ENCODE peak calls at places on chromosome 22, in seven cellular contexts. M is mammary epithelial cell, K is fibroblast of lung, S is HFF-Myc, N is gastrocnemius medialis, P is AG10803, I is PC-3. R is an unnamed sample.

GRCh38 chr22:22928666-22929380 is 41.2 kb downstream of the IGLL5 start:
- DNase-seq in M (peak), K (peak), S (no peak), N (no peak), P (peak), I (peak), R (no peak)

GRCh38 chr22:24473278-24473677 is 21.9 kb upstream of the UPB1 start:
- DNase-seq in M (no peak), K (no peak), S (no peak), N (no peak), P (no peak), I (no peak), R (no peak)

GRCh38 chr22:41361716-41362310 is 19.9 kb upstream of the TEF start:
- DNase-seq in M (peak), K (peak), S (no peak), N (no peak), P (no peak), I (no peak), R (no peak)

GRCh38 chr22:28175730-28176492 is 256.9 kb upstream of the PITPNB start:
- DNase-seq in M (peak), K (no peak), S (no peak), N (no peak), P (no peak), I (no peak), R (no peak)

GRCh38 chr22:49301398-49302149 is 526.1 kb downstream of the BRD1 start:
- DNase-seq in M (no peak), K (no peak), S (no peak), N (no peak), P (no peak), I (no peak), R (no peak)

GRCh38 chr22:48278620-48279464 is 1516.4 kb downstream of the TBC1D22A start:
- DNase-seq in M (no peak), K (no peak), S (no peak), N (no peak), P (no peak), I (no peak), R (no peak)

GRCh38 chr22:28021116-28021997 is 102.3 kb upstream of the PITPNB start:
- DNase-seq in M (no peak), K (no peak), S (no peak), N (no peak), P (no peak), I (no peak), R (no peak)

GRCh38 chr22:22030493-22031182 is 48.1 kb upstream of the TOP3B start:
- DNase-seq in M (no peak), K (peak), S (no peak), N (no peak), P (no peak), I (no peak), R (no peak)

GRCh38 chr22:35961480-35961902 is 67.1 kb downstream of the RBFOX2 start:
- DNase-seq in M (no peak), K (peak), S (peak), N (no peak), P (peak), I (no peak), R (peak)

GRCh38 chr22:12601870-12602779 is 2925.9 kb upstream of the OR11H1 start:
- DNase-seq in M (no peak), K (no peak), S (no peak), N (no peak), P (no peak), I (no peak), R (no peak)

GRCh38 chr22:49053574-49053973 is 774.1 kb downstream of the BRD1 start:
- DNase-seq in M (no peak), K (no peak), S (no peak), N (no peak), P (no peak), I (no peak), R (no peak)

GRCh38 chr22:23494593-23495266 is 85.4 kb downstream of the IGLL1 start:
- DNase-seq in M (no peak), K (no peak), S (no peak), N (no peak), P (no peak), I (no peak), R (no peak)

GRCh38 chr22:50269573-50270301 is 443 bp downstream of the MAPK11 start:
- DNase-seq in M (no peak), K (no peak), S (no peak), N (no peak), P (peak), I (peak), R (no peak)

GRCh38 chr22:40534379-40535188 is 101.9 kb downstream of the MRTFA start:
- DNase-seq in M (peak), K (peak), S (no peak), N (no peak), P (peak), I (peak), R (no peak)

GRCh38 chr22:50271519-50271970 is 1.4 kb upstream of the MAPK11 start:
- DNase-seq in M (peak), K (peak), S (no peak), N (no peak), P (peak), I (peak), R (no peak)

GRCh38 chr22:35742342-35743100 is 24.8 kb downstream of the APOL5 start:
- DNase-seq in M (peak), K (peak), S (peak), N (no peak), P (peak), I (peak), R (peak)

GRCh38 chr22:50074551-50075042 is 10.6 kb downstream of the MLC1 start:
- DNase-seq in M (no peak), K (no peak), S (no peak), N (no peak), P (no peak), I (no peak), R (no peak)

GRCh38 chr22:29022101-29022817 is 39.4 kb downstream of the C22orf31 start:
- DNase-seq in M (no peak), K (no peak), S (no peak), N (no peak), P (no peak), I (no peak), R (no peak)

GRCh38 chr22:29727248-29727551 is 7.4 kb downstream of the CABP7 start:
- DNase-seq in M (no peak), K (peak), S (no peak), N (peak), P (peak), I (no peak), R (no peak)

GRCh38 chr22:37077802-37078448 is 26.4 kb downstream of the KCTD17 start:
- DNase-seq in M (peak), K (peak), S (no peak), N (peak), P (peak), I (peak), R (peak)

GRCh38 chr22:49976439-49977175 is 16.0 kb downstream of the PIM3 start:
- DNase-seq in M (no peak), K (no peak), S (no peak), N (peak), P (no peak), I (no peak), R (no peak)

GRCh38 chr22:26812731-26813130 is 155.3 kb downstream of the MIAT start:
- DNase-seq in M (peak), K (no peak), S (no peak), N (no peak), P (peak), I (no peak), R (no peak)

GRCh38 chr22:18044548-18045271 is 20.3 kb upstream of the MICAL3 start:
- DNase-seq in M (no peak), K (peak), S (no peak), N (peak), P (no peak), I (no peak), R (no peak)

GRCh38 chr22:30453731-30454510 is 17.9 kb downstream of the SEC14L3 start:
- DNase-seq in M (no peak), K (peak), S (no peak), N (no peak), P (no peak), I (no peak), R (no peak)

GRCh38 chr22:35866646-35867045 is 149.0 kb downstream of the APOL5 start:
- DNase-seq in M (no peak), K (no peak), S (no peak), N (no peak), P (peak), I (no peak), R (no peak)

GRCh38 chr22:49929553-49929979 is 11.1 kb downstream of the CRELD2 start:
- DNase-seq in M (no peak), K (no peak), S (no peak), N (peak), P (no peak), I (peak), R (no peak)

GRCh38 chr22:47548953-47549740 is 786.7 kb downstream of the TBC1D22A start:
- DNase-seq in M (no peak), K (no peak), S (no peak), N (no peak), P (no peak), I (no peak), R (no peak)

GRCh38 chr22:50057292-50057867 is 718 bp downstream of the TTLL8 start:
- DNase-seq in M (no peak), K (no peak), S (no peak), N (no peak), P (no peak), I (no peak), R (no peak)

GRCh38 chr22:35582218-35582860 is 34.8 kb downstream of the MB start:
- DNase-seq in M (no peak), K (no peak), S (no peak), N (no peak), P (no peak), I (no peak), R (no peak)

GRCh38 chr22:47190276-47190956 is 428.0 kb downstream of the TBC1D22A start:
- DNase-seq in M (no peak), K (no peak), S (no peak), N (no peak), P (no peak), I (no peak), R (no peak)

GRCh38 chr22:44422742-44423370 is 75.2 kb downstream of the RTL6 start:
- DNase-seq in M (no peak), K (no peak), S (no peak), N (no peak), P (no peak), I (peak), R (no peak)

GRCh38 chr22:35539910-35540599 is 576 bp upstream of the RASD2 start:
- DNase-seq in M (peak), K (no peak), S (no peak), N (peak), P (peak), I (peak), R (no peak)

GRCh38 chr22:49712195-49712791 is 115.4 kb downstream of the BRD1 start:
- DNase-seq in M (no peak), K (no peak), S (no peak), N (no peak), P (no peak), I (peak), R (no peak)

DNA sequence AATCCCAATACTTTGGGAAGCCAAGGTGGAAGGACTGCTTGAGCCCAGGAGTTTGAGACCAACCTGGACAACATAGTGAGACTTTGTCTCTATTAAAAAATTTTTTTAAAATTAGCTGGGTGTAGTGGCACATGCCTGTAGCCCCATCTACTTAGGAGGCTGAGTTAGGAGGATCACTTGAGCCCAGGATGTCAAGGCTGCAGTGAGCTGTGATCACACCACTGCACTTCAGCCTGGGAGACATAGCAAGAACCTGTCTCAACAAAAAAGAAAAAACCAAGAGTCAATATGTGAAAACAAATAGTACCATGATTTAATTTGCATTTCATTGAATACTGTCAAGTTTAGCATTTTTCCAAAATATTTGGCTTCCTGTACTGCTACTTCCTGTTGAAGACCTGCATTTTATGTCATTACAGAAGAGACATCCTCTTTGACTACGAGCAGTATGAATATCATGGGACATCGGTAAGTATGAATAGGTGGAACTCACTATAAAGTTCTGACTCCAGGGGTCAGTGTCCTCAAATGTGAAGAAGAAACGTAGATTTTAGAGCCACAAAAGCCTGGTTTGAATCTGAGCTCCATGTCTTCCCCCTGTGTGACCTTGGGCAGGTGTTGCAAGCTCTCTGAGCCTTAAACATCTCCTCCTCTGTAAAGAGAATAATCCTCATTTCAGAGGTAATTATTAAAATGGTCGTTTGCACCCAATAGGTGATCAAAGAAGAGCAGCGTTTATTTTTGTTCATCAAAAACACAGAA is 16.0 kb downstream of the CDC45 start:
- DNase-seq in M (no peak), K (peak), S (no peak), N (no peak), P (peak), I (peak), R (peak)
- TF ChIP-seq CTCF in M (no peak), K (peak), S (no peak), N (peak), P (peak), I (peak), R (peak)

GRCh38 chr22:20395181-20395896 is 1.4 kb downstream of the ZNF74 start:
- DNase-seq in M (no peak), K (no peak), S (no peak), N (no peak), P (no peak), I (no peak), R (no peak)
- H3K4me3 ChIP-seq in M (no peak), K (peak), S (peak), N (no peak), P (peak), I (peak), R (peak)

GRCh38 chr22:45833613-45834012 is 143.3 kb downstream of the WNT7B start:
- DNase-seq in M (no peak), K (no peak), S (no peak), N (no peak), P (no peak), I (no peak), R (no peak)

GRCh38 chr22:45832180-45832579 is 144.8 kb downstream of the WNT7B start:
- DNase-seq in M (no peak), K (no peak), S (no peak), N (no peak), P (no peak), I (no peak), R (no peak)

GRCh38 chr22:45832959-45833580 is 143.9 kb downstream of the WNT7B start:
- DNase-seq in M (peak), K (no peak), S (no peak), N (no peak), P (no peak), I (no peak), R (no peak)

GRCh38 chr22:45830531-45831245 is 146.3 kb downstream of the WNT7B start:
- DNase-seq in M (peak), K (peak), S (peak), N (no peak), P (no peak), I (peak), R (no peak)

GRCh38 chr22:45831394-45831793 is 145.6 kb downstream of the WNT7B start:
- DNase-seq in M (no peak), K (peak), S (no peak), N (no peak), P (peak), I (peak), R (no peak)
- TF ChIP-seq CTCF in M (peak), K (peak), S (peak), N (no peak), P (peak), I (peak), R (peak)

GRCh38 chr22:31637375-31637937 is 24.6 kb downstream of the PISD start:
- DNase-seq in M (no peak), K (no peak), S (no peak), N (no peak), P (no peak), I (no peak), R (no peak)
- H3K4me3 ChIP-seq in M (no peak), K (no peak), S (no peak), N (peak), P (no peak), I (no peak), R (no peak)

GRCh38 chr22:32791056-32791455 is 10.4 kb upstream of the TIMP3 start:
- DNase-seq in M (no peak), K (no peak), S (no peak), N (no peak), P (no peak), I (no peak), R (no peak)

GRCh38 chr22:32795214-32795596 is 6.3 kb upstream of the TIMP3 start:
- DNase-seq in M (no peak), K (no peak), S (no peak), N (no peak), P (no peak), I (no peak), R (no peak)

GRCh38 chr22:32793604-32794003 is 7.9 kb upstream of the TIMP3 start:
- DNase-seq in M (no peak), K (no peak), S (no peak), N (no peak), P (no peak), I (no peak), R (no peak)

GRCh38 chr22:32796865-32797573 is 4.5 kb upstream of the TIMP3 start:
- DNase-seq in M (peak), K (peak), S (peak), N (peak), P (peak), I (peak), R (peak)

GRCh38 chr22:32794449-32795213 is 6.9 kb upstream of the TIMP3 start:
- DNase-seq in M (no peak), K (peak), S (no peak), N (no peak), P (no peak), I (no peak), R (no peak)
- TF ChIP-seq CTCF in M (peak), K (no peak), S (peak), N (no peak), P (no peak), I (no peak), R (no peak)

GRCh38 chr22:25753252-25753651 is 11.3 kb downstream of the MYO18B start:
- DNase-seq in M (no peak), K (no peak), S (no peak), N (no peak), P (no peak), I (no peak), R (no peak)

GRCh38 chr22:25757686-25758085 is 15.7 kb downstream of the MYO18B start:
- DNase-seq in M (peak), K (no peak), S (no peak), N (no peak), P (no peak), I (no peak), R (no peak)

GRCh38 chr22:25752615-25753214 is 10.7 kb downstream of the MYO18B start:
- DNase-seq in M (no peak), K (no peak), S (no peak), N (no peak), P (no peak), I (no peak), R (no peak)

GRCh38 chr22:25751174-25751581 is 9.2 kb downstream of the MYO18B start:
- DNase-seq in M (no peak), K (no peak), S (no peak), N (no peak), P (no peak), I (no peak), R (no peak)

GRCh38 chr22:25754527-25755202 is 12.7 kb downstream of the MYO18B start:
- DNase-seq in M (no peak), K (peak), S (no peak), N (peak), P (peak), I (no peak), R (peak)
- H3K4me3 ChIP-seq in M (no peak), K (no peak), S (no peak), N (peak), P (no peak), I (no peak), R (no peak)

GRCh38 chr22:42401562-42402334 is 30.5 kb downstream of the NFAM1 start:
- DNase-seq in M (peak), K (no peak), S (no peak), N (no peak), P (no peak), I (peak), R (no peak)
- TF ChIP-seq CTCF in M (no peak), K (no peak), S (no peak), N (no peak), P (no peak), I (no peak), R (no peak)

DNA sequence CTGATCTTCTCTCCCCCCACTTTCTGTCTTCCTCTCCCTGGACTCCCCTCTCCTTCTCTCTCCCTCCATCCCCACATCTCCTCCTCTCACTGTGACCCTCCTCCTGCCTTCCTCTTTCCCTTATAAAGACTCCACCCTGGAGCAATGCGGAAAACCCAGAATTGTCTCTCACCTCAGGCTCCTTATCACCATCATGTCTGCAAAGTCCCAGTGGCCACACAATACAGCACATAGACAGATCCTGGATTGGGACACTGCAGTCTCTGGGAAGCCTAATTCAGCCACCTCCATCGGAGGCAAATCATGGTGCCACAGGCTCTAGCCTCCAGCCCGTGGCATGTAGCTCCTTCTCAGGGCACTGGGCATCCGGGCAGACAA is 2.7 kb downstream of the RFPL2 start:
- DNase-seq in M (no peak), K (no peak), S (no peak), N (no peak), P (no peak), I (no peak), R (no peak)
- H3K4me3 ChIP-seq in M (no peak), K (no peak), S (no peak), N (no peak), P (no peak), I (no peak), R (no peak)

GRCh38 chr22:39314251-39314971 is 5.0 kb downstream of the RPL3 start:
- DNase-seq in M (no peak), K (no peak), S (no peak), N (no peak), P (no peak), I (no peak), R (no peak)
- TF ChIP-seq CTCF in M (no peak), K (no peak), S (no peak), N (peak), P (peak), I (peak), R (no peak)

R was measured in astrocyte of the cerebellum.